ENCODE peak calls at places on chromosome 20, in seven cellular contexts. B is activated B cell treated with CpG ODN at 0.5 μM for 24 hours, S is cardiac muscle cell, F is choroid plexus epithelial cell, Y is glutamatergic neuron, M is OCI-LY7, I is stomach. L is an unnamed sample.

GRCh38 chr20:15310361-15310760 is 972.9 kb upstream of the FLRT3 start:
- DNase-seq in F (peak; percentile 34), I (no peak), M (no peak), Y (no peak), S (no peak), B (no peak), L (no peak)

GRCh38 chr20:51529027-51529749 is 13.3 kb downstream of the NFATC2 start:
- DNase-seq in F (peak; percentile 76), Y (no peak), B (no peak), M (no peak), I (no peak), S (peak; percentile 50), L (no peak)

GRCh38 chr20:38126146-38126912 is 38.7 kb downstream of the TGM2 start:
- DNase-seq in F (peak; percentile 58), Y (no peak), M (no peak), B (no peak), I (peak; percentile 33), S (no peak), L (no peak)

GRCh38 chr20:3805594-3806264 is 9.6 kb downstream of the CDC25B start:
- DNase-seq in S (no peak), I (no peak), F (peak; percentile 72), Y (no peak), B (no peak), M (no peak), L (no peak)

GRCh38 chr20:17771206-17772004 is 71.6 kb downstream of the BANF2 start:
- DNase-seq in M (no peak), Y (no peak), B (no peak), S (peak; percentile 5), F (peak; percentile 59), I (no peak), L (no peak)

GRCh38 chr20:4685923-4686221 is 35.8 kb upstream of the PRND start:
- DNase-seq in S (no peak), F (no peak), B (no peak), I (no peak), M (no peak), Y (no peak), L (no peak)

GRCh38 chr20:25859649-25860530 is 163.2 kb upstream of the ZNF337 start:
- DNase-seq in S (peak; percentile 51), B (peak; percentile 45), I (peak; percentile 75), M (no peak), Y (peak; percentile 89), F (peak; percentile 64), L (peak; percentile 44)

GRCh38 chr20:5191829-5192569 is 65.2 kb downstream of the CDS2 start:
- DNase-seq in S (peak; percentile 74), F (peak; percentile 91), B (no peak), M (peak; percentile 81), Y (peak; percentile 28), I (peak; percentile 34), L (peak; percentile 25)

GRCh38 chr20:19974621-19975435 is 42.3 kb upstream of the NAA20 start:
- DNase-seq in S (peak; percentile 74), I (peak; percentile 88), F (peak; percentile 96), B (no peak), Y (no peak), M (no peak), L (no peak)

GRCh38 chr20:35663813-35664543 is 722 bp downstream of the CPNE1 start:
- DNase-seq in Y (peak; percentile 55), F (peak; percentile 46), B (peak; percentile 51), S (peak; percentile 67), M (peak; percentile 87), I (peak; percentile 52), L (peak; percentile 39)

GRCh38 chr20:9228774-9229450 is 160.0 kb downstream of the PLCB4 start:
- DNase-seq in B (no peak), S (no peak), I (no peak), Y (no peak), F (no peak), M (no peak), L (no peak)

GRCh38 chr20:58086763-58087566 is 141.5 kb downstream of the ANKRD60 start:
- DNase-seq in Y (peak; percentile 73), M (peak; percentile 42), F (peak; percentile 69), S (peak; percentile 39), I (no peak), B (no peak), L (peak; percentile 62)

GRCh38 chr20:53818457-53819177 is 225.0 kb upstream of the ZNF217 start:
- DNase-seq in S (no peak), I (no peak), F (no peak), Y (no peak), M (no peak), B (no peak), L (no peak)

GRCh38 chr20:23153696-23154341 is 67.7 kb upstream of the CD93 start:
- DNase-seq in F (no peak), Y (no peak), S (no peak), M (no peak), I (no peak), B (no peak), L (no peak)

GRCh38 chr20:17606001-17606400 is 36.1 kb downstream of the DSTN start:
- DNase-seq in B (no peak), F (no peak), Y (no peak), M (no peak), S (no peak), I (no peak), L (no peak)

GRCh38 chr20:6480328-6481030 is 287.0 kb upstream of the BMP2 start:
- DNase-seq in Y (no peak), M (no peak), S (no peak), I (no peak), B (no peak), F (no peak), L (no peak)

GRCh38 chr20:35339007-35339406 is 46.8 kb upstream of the FAM83C start:
- DNase-seq in F (peak; percentile 91), M (no peak), S (no peak), I (no peak), B (no peak), Y (no peak), L (no peak)

GRCh38 chr20:29689411-29690225 is 1567.8 kb upstream of the DEFB115 start:
- DNase-seq in I (no peak), Y (no peak), B (no peak), M (no peak), F (no peak), S (no peak), L (no peak)

GRCh38 chr20:53707341-53708102 is 113.9 kb upstream of the ZNF217 start:
- DNase-seq in M (peak; percentile 33), Y (no peak), F (peak; percentile 42), I (no peak), S (no peak), B (no peak), L (no peak)

GRCh38 chr20:25247100-25247665 is 702 bp upstream of the PYGB start:
- DNase-seq in B (no peak), I (peak; percentile 68), M (peak; percentile 6), Y (peak; percentile 71), F (peak; percentile 72), S (peak; percentile 85), L (peak; percentile 64)

DNA sequence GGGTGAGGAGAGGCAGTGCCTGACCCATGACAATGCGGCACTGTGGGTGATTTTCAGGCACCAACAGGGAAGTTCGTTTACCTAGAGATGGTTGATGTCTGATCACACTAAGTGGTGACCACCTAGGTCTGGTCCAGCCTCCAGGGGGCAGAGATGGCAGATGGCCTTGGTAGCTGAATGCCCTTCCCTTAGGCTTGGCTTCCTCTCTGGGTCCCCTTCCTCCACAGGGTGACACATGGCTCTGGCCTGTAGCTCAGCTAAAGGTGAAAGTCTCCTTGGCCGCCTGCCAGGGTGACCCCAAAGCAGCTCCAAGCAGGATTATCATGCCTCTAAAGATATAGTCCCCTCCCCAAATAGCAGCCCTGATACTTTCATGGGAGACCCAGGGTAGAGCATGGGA is 6.4 kb downstream of the GDAP1L1 start:
- DNase-seq in Y (no peak), M (no peak), B (no peak), F (no peak), S (no peak), I (no peak), L (no peak)
- TF ChIP-seq CTCF in Y (no peak), M (no peak), B (no peak), F (peak; percentile 19), S (peak; percentile 24), I (no peak), L (no peak)

GRCh38 chr20:62305149-62305764 is 2.5 kb downstream of the ADRM1 start:
- DNase-seq in Y (no peak), B (no peak), M (no peak), S (no peak), F (no peak), I (no peak), L (no peak)

GRCh38 chr20:62304331-62305148 is 1.7 kb downstream of the ADRM1 start:
- DNase-seq in B (no peak), F (no peak), Y (no peak), S (no peak), I (no peak), M (no peak), L (no peak)

GRCh38 chr20:62302341-62303048 is at the start of gene ADRM1:
- DNase-seq in M (peak; percentile 98), I (peak; percentile 97), F (peak; percentile 98), S (peak; percentile 97), Y (peak; percentile 98), B (peak; percentile 99), L (peak; percentile 100)

GRCh38 chr20:62303049-62303326 is 191 bp downstream of the ADRM1 start:
- DNase-seq in I (no peak), M (no peak), S (no peak), B (no peak), Y (no peak), F (no peak), L (no peak)

GRCh38 chr20:62303327-62304226 is 780 bp downstream of the ADRM1 start:
- DNase-seq in F (peak; percentile 32), Y (no peak), M (peak; percentile 34), S (peak; percentile 56), I (no peak), B (no peak), L (no peak)
- TF ChIP-seq CTCF in F (no peak), Y (no peak), M (no peak), S (no peak), I (no peak), B (no peak), L (no peak)

GRCh38 chr20:32537657-32538525 is 47.2 kb downstream of the NOL4L start:
- DNase-seq in Y (peak; percentile 73), F (no peak), I (no peak), M (no peak), S (peak; percentile 65), B (no peak), L (no peak)
- TF ChIP-seq CTCF in Y (peak; percentile 15), F (no peak), I (no peak), M (no peak), S (no peak), B (no peak), L (no peak)

DNA sequence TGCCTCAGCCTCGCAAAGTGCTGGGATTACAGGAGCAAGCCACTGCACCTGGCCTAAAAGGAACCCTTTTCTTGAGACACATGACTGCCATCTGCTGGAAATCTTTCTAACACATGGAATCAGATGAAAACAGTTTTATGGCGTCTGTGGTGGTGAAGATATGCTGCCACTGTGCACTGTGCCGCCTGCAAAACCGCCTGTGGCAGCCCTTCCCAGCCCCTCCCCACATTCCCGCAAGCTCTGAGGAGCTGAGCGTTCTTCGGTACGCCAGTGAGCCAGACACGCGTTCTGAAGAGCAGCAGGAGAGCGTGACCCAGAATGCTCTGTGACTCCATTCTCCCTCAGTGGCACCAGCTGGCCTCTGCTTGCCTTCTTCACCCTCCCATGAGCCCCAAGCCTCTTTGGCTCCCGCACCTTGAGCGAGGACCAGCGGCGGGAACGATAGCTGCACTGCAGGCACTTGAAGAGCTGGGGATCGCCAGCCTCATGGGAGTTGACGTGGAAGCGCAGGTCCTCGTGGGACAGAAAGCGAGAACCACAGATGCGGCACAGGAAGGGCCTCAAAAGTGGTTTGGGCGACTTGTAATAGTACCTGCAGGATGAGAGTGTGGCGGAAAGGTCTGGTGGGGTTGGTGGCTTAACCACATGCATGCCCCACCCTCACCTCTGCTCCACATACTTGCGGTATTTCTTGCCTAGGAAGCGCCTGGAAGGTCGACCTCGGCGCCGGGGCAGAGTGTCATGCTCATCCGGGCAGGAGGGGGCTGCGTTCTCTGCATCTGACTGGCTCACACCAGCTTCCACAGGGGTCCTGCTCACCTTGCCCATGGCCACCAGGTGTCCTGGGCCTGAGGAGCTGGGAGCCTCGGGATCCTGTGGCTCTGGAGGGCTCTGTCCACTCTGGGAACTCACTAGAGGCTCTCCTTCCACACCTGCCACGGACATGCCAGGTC is 8.7 kb downstream of the ZNF335 start:
- DNase-seq in M (peak; percentile 65), S (peak; percentile 47), I (no peak), Y (no peak), F (peak; percentile 77), B (no peak), L (no peak)
- TF ChIP-seq CTCF in M (peak; percentile 55), S (peak; percentile 16), I (no peak), Y (no peak), F (peak; percentile 49), B (no peak), L (no peak)